ENCODE peak calls at places on chromosomes 3 and 15, in ten cellular contexts. R is H9, F is BJ, Z is IMR-90, J is astrocyte of the spinal cord, X is fibroblast of pulmonary artery, K is GM10248, C is heart right ventricle, Q is neural crest cell, P is retinal pigment epithelial cell. Y is an unnamed sample.

GRCh38 chr3:122680381-122681293 is at the start of gene PARP14:
- DNase-seq in R (peak), F (no peak), Z (peak), J (peak), X (peak), K (peak), C (peak), Q (peak), P (no peak), Y (peak)

GRCh38 chr3:168117853-168118313 is 22.2 kb upstream of the GOLIM4 start:
- DNase-seq in R (no peak), F (no peak), Z (no peak), J (peak), X (peak), K (no peak), C (no peak), Q (no peak), P (no peak), Y (no peak)

GRCh38 chr3:197181751-197182150 is 116.7 kb downstream of the DLG1 start:
- DNase-seq in R (no peak), F (no peak), Z (peak), J (peak), X (peak), K (no peak), C (peak), Q (no peak), P (peak), Y (no peak)

GRCh38 chr15:77642019-77642418 is 9.3 kb upstream of the LINGO1 start:
- DNase-seq in R (no peak), F (no peak), Z (no peak), J (no peak), X (no peak), K (no peak), C (no peak), Q (no peak), P (no peak), Y (no peak)

GRCh38 chr3:32557640-32558352 is 12.9 kb downstream of the DYNC1LI1 start:
- DNase-seq in R (no peak), F (no peak), Z (no peak), J (no peak), X (no peak), K (no peak), C (no peak), Q (no peak), P (no peak), Y (no peak)

GRCh38 chr3:126499401-126499800 is 18.2 kb downstream of the UROC1 start:
- DNase-seq in R (no peak), F (no peak), Z (no peak), J (no peak), X (no peak), K (no peak), C (no peak), Q (no peak), P (no peak), Y (no peak)

GRCh38 chr15:44550734-44551133 is 13.8 kb downstream of the EIF3J start:
- DNase-seq in R (no peak), F (no peak), Z (no peak), J (no peak), X (no peak), K (no peak), C (no peak), Q (no peak), P (no peak), Y (no peak)

GRCh38 chr3:109331692-109332091 is 5.7 kb downstream of the DPPA4 start:
- DNase-seq in R (no peak), F (no peak), Z (no peak), J (no peak), X (no peak), K (no peak), C (no peak), Q (no peak), P (no peak), Y (no peak)

GRCh38 chr3:196942915-196943277 is 568 bp upstream of the NCBP2 start:
- DNase-seq in R (no peak), F (no peak), Z (no peak), J (no peak), X (peak), K (no peak), C (no peak), Q (no peak), P (peak), Y (no peak)

GRCh38 chr3:2615080-2615479 is 495.1 kb downstream of the IL5RA start:
- DNase-seq in R (no peak), F (no peak), Z (no peak), J (no peak), X (no peak), K (no peak), C (no peak), Q (no peak), P (no peak), Y (no peak)

GRCh38 chr3:87691109-87691508 is 367.7 kb downstream of the CGGBP1 start:
- DNase-seq in R (no peak), F (no peak), Z (no peak), J (no peak), X (no peak), K (no peak), C (no peak), Q (no peak), P (peak), Y (no peak)

DNA sequence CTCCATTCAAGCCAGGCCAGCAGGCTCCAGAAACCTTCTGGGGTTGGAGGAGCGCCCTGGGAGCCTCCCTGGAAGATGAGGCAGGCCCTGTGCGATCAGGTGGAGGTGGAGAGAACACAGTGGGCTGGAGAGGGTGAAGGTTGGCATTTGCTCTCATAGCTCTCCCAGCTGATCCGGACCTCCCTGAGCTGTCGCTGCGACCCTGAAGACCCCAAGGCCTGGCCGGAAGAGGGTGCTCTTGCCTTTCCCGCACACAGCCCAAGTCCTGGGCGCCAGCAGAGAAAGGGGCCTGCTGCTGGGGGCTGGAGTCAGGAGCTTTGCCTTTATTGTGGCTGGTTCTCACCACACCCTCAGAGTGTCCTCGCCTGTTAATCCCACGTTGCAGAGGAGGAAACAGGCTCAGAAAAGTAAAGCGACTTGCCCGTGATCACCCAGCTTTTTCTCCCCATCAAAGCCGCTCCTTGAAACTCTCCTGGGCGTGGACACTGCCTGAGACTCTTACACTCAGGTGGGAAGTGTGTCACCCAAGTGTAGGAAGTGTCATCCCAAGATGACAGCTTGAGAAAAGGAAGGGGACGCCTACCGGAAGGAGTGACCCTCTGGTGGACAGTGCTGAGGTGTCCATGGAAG is 8.6 kb upstream of the RPL29 start:
- DNase-seq in R (peak), F (no peak), Z (peak), J (peak), X (peak), K (no peak), C (peak), Q (peak), P (peak), Y (no peak)
- TF ChIP-seq CTCF in R (peak), F (peak), Z (peak), J (peak), X (peak), K (peak), C (peak), Q (peak), P (peak), Y (no peak)

DNA sequence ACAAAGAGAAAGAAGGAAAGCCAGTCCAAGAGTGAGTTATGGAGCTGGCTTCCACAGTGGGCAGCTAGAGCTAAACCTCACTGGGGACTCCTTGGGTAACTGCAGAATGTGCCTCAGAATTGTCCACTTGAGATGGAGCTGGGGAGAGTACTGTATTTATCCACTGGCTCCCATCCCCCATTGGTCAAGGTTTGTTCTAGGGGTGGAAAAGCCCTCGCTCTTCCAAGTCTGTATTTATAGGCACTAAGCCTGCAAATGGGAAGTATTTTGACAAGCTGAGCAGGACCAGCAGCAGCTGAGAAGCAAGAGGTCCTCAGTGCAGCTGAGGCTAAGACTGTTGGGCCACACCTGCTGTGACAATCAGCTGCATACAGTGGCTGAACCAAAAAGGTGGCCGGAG is 5.7 kb downstream of the USP13 start:
- DNase-seq in R (no peak), F (no peak), Z (no peak), J (no peak), X (no peak), K (no peak), C (no peak), Q (no peak), P (no peak), Y (no peak)
- TF ChIP-seq CTCF in R (no peak), F (no peak), Z (no peak), J (no peak), X (no peak), K (no peak), C (no peak), Q (no peak), P (no peak), Y (no peak)

GRCh38 chr15:31461911-31462480 is 135.4 kb downstream of the KLF13 start:
- DNase-seq in R (peak), F (no peak), Z (no peak), J (no peak), X (no peak), K (no peak), C (no peak), Q (no peak), P (no peak), Y (no peak)
- TF ChIP-seq CTCF in R (peak), F (peak), Z (peak), J (peak), X (peak), K (no peak), C (peak), Q (no peak), P (peak), Y (no peak)

DNA sequence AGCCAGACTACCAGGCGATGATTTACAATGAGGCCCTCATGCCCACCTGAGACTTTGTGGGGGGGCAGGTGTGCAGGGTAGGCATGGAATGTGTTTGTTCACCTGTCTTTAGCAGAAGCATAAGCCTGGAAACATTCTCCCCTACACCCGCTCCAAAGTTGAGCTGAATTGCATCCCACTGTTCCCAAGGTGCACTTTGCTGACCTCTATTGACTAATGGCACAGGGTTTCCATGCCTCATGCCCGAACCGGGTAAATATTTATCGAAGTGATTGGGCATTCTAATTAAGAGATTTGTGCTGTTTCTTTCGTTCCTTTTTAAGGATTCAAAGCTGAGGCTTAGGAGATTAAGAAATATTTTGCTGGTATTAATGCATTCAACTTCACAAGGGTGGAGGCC is 6.5 kb upstream of the TLE3 start:
- DNase-seq in R (no peak), F (no peak), Z (no peak), J (no peak), X (no peak), K (no peak), C (no peak), Q (no peak), P (no peak), Y (no peak)
- TF ChIP-seq CTCF in R (no peak), F (no peak), Z (no peak), J (no peak), X (no peak), K (no peak), C (no peak), Q (no peak), P (no peak), Y (no peak)

Y was measured in GM20000.